ENCODE peak calls at places on chromosomes 5 and 9, in five cellular contexts. Z is stomach, T is colonic mucosa, W is left lung, K is heart left ventricle. E is an unnamed sample.

GRCh38 chr9:124894741-124895170 is 32.8 kb downstream of the ARPC5L start:
- DNase-seq in T (no peak), Z (no peak), W (no peak), K (no peak), E (no peak)

GRCh38 chr5:131151216-131151615 is 13.8 kb downstream of the HINT1 start:
- DNase-seq in W (no peak), K (no peak), Z (no peak), T (no peak), E (no peak)

GRCh38 chr9:5480919-5481743 is 29.2 kb upstream of the PDCD1LG2 start:
- DNase-seq in Z (no peak), T (no peak), K (no peak), W (no peak), E (no peak)

GRCh38 chr9:113990975-113991471 is 87.1 kb downstream of the AMBP start:
- DNase-seq in W (peak; percentile 14), Z (no peak), T (no peak), K (no peak), E (no peak)

GRCh38 chr5:126961702-126962101 is 68.7 kb downstream of the MARCHF3 start:
- DNase-seq in Z (no peak), W (no peak), K (no peak), T (no peak), E (no peak)

GRCh38 chr9:88319936-88320747 is 68.1 kb upstream of the SPIN1 start:
- DNase-seq in W (no peak), K (no peak), T (no peak), Z (no peak), E (no peak)

GRCh38 chr5:85441138-85441537 is 1056.5 kb upstream of the EDIL3 start:
- DNase-seq in Z (no peak), T (no peak), K (no peak), W (no peak), E (no peak)

GRCh38 chr9:75417471-75417870 is 329.2 kb downstream of the OSTF1 start:
- DNase-seq in Z (no peak), T (no peak), K (no peak), W (no peak), E (no peak)

GRCh38 chr5:133523013-133523658 is 89.2 kb downstream of the FSTL4 start:
- DNase-seq in K (no peak), Z (no peak), T (no peak), W (no peak), E (no peak)

GRCh38 chr5:54895816-54896341 is 89.5 kb downstream of the ESM1 start:
- DNase-seq in W (no peak), T (no peak), Z (peak; percentile 50), K (no peak), E (no peak)

GRCh38 chr5:36606437-36607113 is at the start of gene SLC1A3:
- DNase-seq in T (peak; percentile 48), Z (peak; percentile 46), K (no peak), W (peak; percentile 74), E (peak; percentile 29)

GRCh38 chr5:104062495-104063377 is 500.1 kb upstream of the NUDT12 start:
- DNase-seq in W (no peak), Z (no peak), K (no peak), T (no peak), E (no peak)

GRCh38 chr5:19314840-19315239 is 673.2 kb downstream of the CDH18 start:
- DNase-seq in K (no peak), Z (no peak), T (no peak), W (no peak), E (no peak)

GRCh38 chr5:116409591-116410296 is 164.9 kb downstream of the SEMA6A start:
- DNase-seq in W (no peak), K (no peak), T (no peak), Z (no peak), E (peak; percentile 56)

GRCh38 chr5:78647838-78648358 is 674 bp downstream of the LHFPL2 start:
- DNase-seq in T (peak; percentile 62), K (peak; percentile 84), Z (peak; percentile 60), W (peak; percentile 48), E (no peak)

GRCh38 chr5:102886586-102886985 is 131.5 kb downstream of the PAM start:
- DNase-seq in T (no peak), K (no peak), W (no peak), Z (no peak), E (no peak)

DNA sequence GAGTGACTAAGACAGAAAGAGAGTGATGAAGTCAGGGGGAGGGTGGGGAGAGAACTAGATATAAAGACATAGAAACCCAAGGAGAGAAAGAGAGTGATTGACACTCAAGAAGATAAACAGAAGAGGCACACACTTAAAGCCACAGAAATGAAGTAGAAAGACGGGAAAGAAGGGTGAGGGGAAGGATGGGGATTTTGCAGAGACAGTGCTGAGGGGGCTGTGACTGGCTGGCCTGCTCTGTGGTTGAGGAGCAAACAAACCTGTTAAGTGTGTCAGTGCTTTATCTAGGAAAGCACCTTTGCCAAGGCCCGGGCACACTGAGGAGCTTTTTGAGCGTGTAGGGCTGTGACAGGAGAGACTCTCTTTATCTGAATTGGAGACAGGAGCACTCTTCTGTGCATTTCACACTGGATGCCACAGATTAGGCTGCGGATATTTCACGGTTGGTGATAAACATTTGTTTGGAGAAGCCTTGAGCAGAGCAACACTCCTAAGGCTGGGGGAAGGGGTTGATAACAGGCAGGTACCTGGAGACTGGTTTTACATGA is 109.1 kb downstream of the DOCK2 start:
- DNase-seq in K (no peak), Z (no peak), T (no peak), W (no peak), E (no peak)
- H3K27ac ChIP-seq in K (no peak overlapping the region), Z (no peak overlapping the region), T (no peak overlapping the region), W (no peak overlapping the region), E (no peak overlapping the region)

GRCh38 chr9:108812388-108812787 is 43.4 kb downstream of the ACTL7B start:
- DNase-seq in K (no peak), Z (no peak), W (no peak), T (no peak), E (no peak)
- H3K4me3 ChIP-seq in K (no peak overlapping the region), Z (no peak overlapping the region), W (no peak overlapping the region), T (no peak overlapping the region), E (no peak overlapping the region)

GRCh38 chr9:14412778-14413177 is 98.8 kb upstream of the NFIB start:
- DNase-seq in T (no peak), K (no peak), W (peak; percentile 37), Z (no peak), E (no peak)
- H3K27me3 ChIP-seq in T (no peaks in the 10 kb centered on the region), K (no peaks in the 10 kb centered on the region), W (no peaks in the 10 kb centered on the region), Z (no peaks in the 10 kb centered on the region), E (no peaks in the 10 kb centered on the region)

GRCh38 chr5:124343021-124343420 is 403.4 kb downstream of the ZNF608 start:
- DNase-seq in Z (no peak), W (no peak), T (no peak), K (no peak), E (no peak)

GRCh38 chr5:124342027-124342471 is 404.4 kb downstream of the ZNF608 start:
- DNase-seq in W (peak; percentile 39), T (no peak), Z (no peak), K (no peak), E (peak; percentile 20)

GRCh38 chr5:124343451-124343867 is 403.0 kb downstream of the ZNF608 start:
- DNase-seq in K (no peak), T (no peak), Z (no peak), W (peak; percentile 34), E (no peak)

GRCh38 chr5:124341066-124341943 is 405.1 kb downstream of the ZNF608 start:
- DNase-seq in W (no peak), K (no peak), Z (no peak), T (no peak), E (no peak)

DNA sequence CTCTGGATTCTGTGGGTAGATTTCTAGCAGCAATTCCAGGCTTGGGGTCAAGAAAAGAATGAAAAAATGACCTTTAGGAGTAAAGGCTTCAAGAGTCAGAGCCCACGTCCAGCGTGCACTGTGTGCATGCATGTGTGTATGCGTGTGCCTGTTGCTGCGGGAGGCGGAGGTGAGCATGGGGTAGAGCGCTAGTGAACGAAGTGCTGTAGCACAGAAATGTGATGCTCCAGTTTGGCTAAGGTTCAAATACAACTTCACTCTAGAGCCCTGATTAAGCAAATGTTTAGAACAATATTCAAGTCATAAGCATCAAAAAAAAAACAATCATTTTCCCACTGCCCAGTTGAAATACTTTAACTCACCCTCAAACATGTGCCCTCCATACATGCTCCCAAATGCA is 403.9 kb downstream of the ZNF608 start:
- DNase-seq in Z (no peak), T (no peak), W (no peak), K (no peak), E (no peak)
- H3K27ac ChIP-seq in Z (no peak overlapping the region), T (no peak overlapping the region), W (no peak overlapping the region), K (no peak overlapping the region), E (no peak overlapping the region)

DNA sequence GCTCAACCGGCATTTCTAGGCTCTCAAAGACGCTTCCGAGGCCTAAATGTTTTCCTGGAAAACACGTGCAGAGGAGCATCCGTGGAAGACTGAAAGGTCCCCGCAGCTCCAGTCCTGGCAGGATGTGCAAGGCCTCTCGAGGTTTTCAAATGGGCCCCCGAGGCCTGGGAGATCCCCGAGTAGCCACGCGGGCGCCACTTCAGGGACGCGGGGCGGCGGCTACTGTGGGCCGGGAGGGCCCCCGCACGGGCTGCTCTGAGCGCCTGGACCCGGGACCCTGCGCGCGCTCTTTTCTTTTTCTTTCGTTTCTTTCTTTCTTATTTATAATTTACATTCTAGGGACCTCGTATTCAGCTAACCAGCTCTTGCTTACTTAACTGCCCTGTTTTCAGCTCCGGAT is 4.3 kb upstream of the IRX2 start:
- DNase-seq in T (no peak), K (no peak), W (no peak), Z (no peak), E (no peak)
- H3K4me3 ChIP-seq in T (no peak overlapping the region), K (peak overlapping the region; percentile 51), W (peak overlapping the region; percentile 36), Z (peak overlapping the region; percentile 50), E (peak overlapping the region; percentile 32)

GRCh38 chr9:138020120-138020794 is 142.7 kb downstream of the CACNA1B start:
- DNase-seq in K (peak; percentile 39), W (no peak), T (no peak), Z (peak; percentile 25), E (no peak)
- H3K27me3 ChIP-seq in K (peaks cover 17% of the 10 kb centered on the region), W (peaks cover 56% of the 10 kb centered on the region), T (peaks cover 25% of the 10 kb centered on the region), Z (peaks cover 34% of the 10 kb centered on the region), E (peaks cover 4% of the 10 kb centered on the region)

GRCh38 chr5:176822426-176823075 is 12.2 kb downstream of the UNC5A start:
- DNase-seq in W (no peak), Z (no peak), T (no peak), K (no peak), E (no peak)
- H3K27ac ChIP-seq in W (no peak overlapping the region), Z (no peak overlapping the region), T (no peak overlapping the region), K (no peak overlapping the region), E (no peak overlapping the region)

GRCh38 chr5:42653705-42654104 is 102.9 kb upstream of the CCDC152 start:
- DNase-seq in W (no peak), Z (no peak), K (no peak), T (no peak), E (no peak)

GRCh38 chr5:42654645-42655044 is 102.0 kb upstream of the CCDC152 start:
- DNase-seq in W (no peak), Z (no peak), T (no peak), K (no peak), E (no peak)

GRCh38 chr5:42655982-42656660 is 100.5 kb upstream of the CCDC152 start:
- DNase-seq in Z (no peak), K (no peak), T (no peak), W (no peak), E (no peak)

GRCh38 chr5:42656661-42657035 is 100.0 kb upstream of the CCDC152 start:
- DNase-seq in K (no peak), T (no peak), W (no peak), Z (no peak), E (no peak)
- H3K4me3 ChIP-seq in K (peak overlapping the region; percentile 27), T (no peak overlapping the region), W (no peak overlapping the region), Z (no peak overlapping the region), E (no peak overlapping the region)

GRCh38 chr9:97075289-97075870 is 36.4 kb upstream of the CTSV start:
- DNase-seq in T (no peak), Z (no peak), K (no peak), W (no peak), E (no peak)
- H3K27me3 ChIP-seq in T (peaks cover 14% of the 10 kb centered on the region), Z (peaks cover 30% of the 10 kb centered on the region), K (peaks cover 19% of the 10 kb centered on the region), W (peaks cover 90% of the 10 kb centered on the region), E (no peaks in the 10 kb centered on the region)

E was measured in pancreas.